ENCODE peak calls at places on chromosome 21, in eight cellular contexts. One of them, this sample, is unnamed.

GRCh38 chr21:25647632-25648031 is 8.6 kb downstream of the JAM2 start:
- DNase-seq in NB4: peak; percentile 27
- DNase-seq in left lung: no peak
- DNase-seq in kidney: no peak
- DNase-seq in upper lobe of left lung: no peak
- DNase-seq in left ventricle myocardium inferior: no peak
- DNase-seq in GM06990: no peak
- DNase-seq in HL-60: peak; percentile 15
- DNase-seq in this sample: no peak

GRCh38 chr21:35352787-35353186 is 303.7 kb upstream of the RUNX1 start:
- DNase-seq in GM06990: no peak
- DNase-seq in HL-60: no peak
- DNase-seq in NB4: no peak
- DNase-seq in left lung: no peak
- DNase-seq in left ventricle myocardium inferior: no peak
- DNase-seq in kidney: no peak
- DNase-seq in upper lobe of left lung: no peak
- DNase-seq in this sample: no peak

GRCh38 chr21:35149698-35150097 is 100.6 kb upstream of the RUNX1 start:
- DNase-seq in left lung: no peak
- DNase-seq in left ventricle myocardium inferior: no peak
- DNase-seq in GM06990: no peak
- DNase-seq in upper lobe of left lung: no peak
- DNase-seq in HL-60: no peak
- DNase-seq in kidney: no peak
- DNase-seq in NB4: no peak
- DNase-seq in this sample: no peak

GRCh38 chr21:28798798-28799197 is 193.9 kb downstream of the LTN1 start:
- DNase-seq in GM06990: no peak
- DNase-seq in left lung: no peak
- DNase-seq in HL-60: no peak
- DNase-seq in kidney: no peak
- DNase-seq in NB4: no peak
- DNase-seq in upper lobe of left lung: no peak
- DNase-seq in left ventricle myocardium inferior: no peak
- DNase-seq in this sample: no peak

GRCh38 chr21:46621457-46622182 is 13.9 kb upstream of the PRMT2 start:
- DNase-seq in GM06990: no peak
- DNase-seq in upper lobe of left lung: no peak
- DNase-seq in kidney: no peak
- DNase-seq in left lung: no peak
- DNase-seq in left ventricle myocardium inferior: no peak
- DNase-seq in NB4: no peak
- DNase-seq in HL-60: peak; percentile 29
- DNase-seq in this sample: no peak

GRCh38 chr21:39313042-39313456 is 383 bp downstream of the BRWD1 start:
- DNase-seq in left lung: peak; percentile 87
- DNase-seq in GM06990: no peak
- DNase-seq in NB4: no peak
- DNase-seq in HL-60: peak; percentile 55
- DNase-seq in kidney: peak; percentile 90
- DNase-seq in upper lobe of left lung: peak; percentile 91
- DNase-seq in left ventricle myocardium inferior: no peak
- DNase-seq in this sample: peak; percentile 31

GRCh38 chr21:30257773-30258172 is 25.0 kb downstream of the KRTAP24-1 start:
- DNase-seq in HL-60: no peak
- DNase-seq in kidney: no peak
- DNase-seq in NB4: peak; percentile 41
- DNase-seq in left lung: no peak
- DNase-seq in left ventricle myocardium inferior: no peak
- DNase-seq in GM06990: no peak
- DNase-seq in upper lobe of left lung: no peak
- DNase-seq in this sample: peak; percentile 16

GRCh38 chr21:46372014-46372485 is 48.1 kb downstream of the PCNT start:
- DNase-seq in kidney: no peak
- DNase-seq in NB4: no peak
- DNase-seq in GM06990: no peak
- DNase-seq in HL-60: no peak
- DNase-seq in upper lobe of left lung: no peak
- DNase-seq in left lung: peak; percentile 35
- DNase-seq in left ventricle myocardium inferior: no peak
- DNase-seq in this sample: no peak

GRCh38 chr21:34705032-34705431 is 36.2 kb downstream of the CLIC6 start:
- DNase-seq in left ventricle myocardium inferior: no peak
- DNase-seq in left lung: no peak
- DNase-seq in NB4: no peak
- DNase-seq in kidney: peak; percentile 71
- DNase-seq in upper lobe of left lung: no peak
- DNase-seq in HL-60: no peak
- DNase-seq in GM06990: no peak
- DNase-seq in this sample: no peak

GRCh38 chr21:39373634-39374033 is 24.7 kb upstream of the HMGN1 start:
- DNase-seq in left ventricle myocardium inferior: no peak
- DNase-seq in left lung: no peak
- DNase-seq in GM06990: no peak
- DNase-seq in upper lobe of left lung: no peak
- DNase-seq in NB4: peak; percentile 72
- DNase-seq in kidney: no peak
- DNase-seq in HL-60: peak; percentile 79
- DNase-seq in this sample: peak; percentile 53

GRCh38 chr21:17797967-17798366 is 21.2 kb downstream of the C21orf91 start:
- DNase-seq in GM06990: no peak
- DNase-seq in left ventricle myocardium inferior: no peak
- DNase-seq in HL-60: no peak
- DNase-seq in NB4: no peak
- DNase-seq in left lung: no peak
- DNase-seq in kidney: no peak
- DNase-seq in upper lobe of left lung: no peak
- DNase-seq in this sample: no peak

GRCh38 chr21:35222021-35222420 is 172.9 kb upstream of the RUNX1 start:
- DNase-seq in kidney: no peak
- DNase-seq in left ventricle myocardium inferior: no peak
- DNase-seq in GM06990: no peak
- DNase-seq in NB4: peak; percentile 42
- DNase-seq in HL-60: no peak
- DNase-seq in left lung: no peak
- DNase-seq in upper lobe of left lung: no peak
- DNase-seq in this sample: no peak

GRCh38 chr21:42701706-42702456 is 48.5 kb downstream of the PDE9A start:
- DNase-seq in left lung: no peak
- DNase-seq in HL-60: no peak
- DNase-seq in left ventricle myocardium inferior: no peak
- DNase-seq in NB4: no peak
- DNase-seq in upper lobe of left lung: no peak
- DNase-seq in GM06990: no peak
- DNase-seq in kidney: no peak
- DNase-seq in this sample: no peak

DNA sequence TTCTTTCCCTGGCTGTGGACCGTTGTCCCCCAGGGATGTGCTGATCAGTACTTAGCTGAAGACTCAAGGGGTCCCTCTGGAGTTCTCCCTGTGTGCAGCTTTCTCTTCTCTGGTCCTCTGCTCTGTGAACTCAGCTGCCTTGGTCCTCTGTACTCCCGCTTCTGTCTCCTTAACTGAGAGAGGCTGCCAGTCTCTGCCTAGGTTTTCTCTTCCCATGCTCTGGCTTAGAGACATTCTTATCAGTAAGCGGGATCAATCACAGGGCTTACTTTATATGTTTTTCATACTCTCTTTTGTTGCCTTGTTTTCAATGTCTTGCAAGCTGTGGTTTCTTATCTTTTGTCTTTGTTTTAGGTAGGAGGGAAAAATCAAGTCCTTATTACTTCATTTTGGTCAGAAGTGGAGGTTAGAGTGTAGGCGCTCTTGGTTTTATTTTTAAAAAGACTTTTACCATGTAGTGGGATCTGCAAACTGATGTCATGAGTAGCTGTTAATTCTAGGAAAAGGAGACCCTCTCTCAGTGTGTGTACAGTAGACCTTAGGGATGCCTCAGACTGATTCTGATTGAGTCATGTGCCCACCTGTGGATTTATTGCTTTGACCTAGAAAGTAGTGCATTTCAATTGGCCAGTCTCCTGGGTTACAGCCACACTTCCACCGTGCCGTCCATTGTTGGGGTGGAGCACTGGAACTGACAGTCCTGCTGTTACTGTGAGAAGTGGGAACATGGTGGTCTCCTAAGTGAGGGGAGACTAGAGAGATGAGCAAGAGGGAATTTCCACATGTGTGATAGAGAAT is 46.6 kb downstream of the TTC3 start:
- DNase-seq in upper lobe of left lung: no peak
- DNase-seq in left lung: no peak
- DNase-seq in left ventricle myocardium inferior: no peak
- DNase-seq in NB4: peak; percentile 1
- DNase-seq in kidney: no peak
- DNase-seq in HL-60: no peak
- DNase-seq in GM06990: no peak
- DNase-seq in this sample: no peak
- TF ChIP-seq CTCF in upper lobe of left lung: no peak
- TF ChIP-seq CTCF in left lung: no peak
- TF ChIP-seq CTCF in left ventricle myocardium inferior: no peak
- TF ChIP-seq CTCF in NB4: no peak
- TF ChIP-seq CTCF in kidney: no peak
- TF ChIP-seq CTCF in HL-60: no peak
- TF ChIP-seq CTCF in GM06990: no peak
- TF ChIP-seq CTCF in this sample: no peak

GRCh38 chr21:33360871-33361602 is 36.3 kb downstream of the IFNAR1 start:
- DNase-seq in upper lobe of left lung: no peak
- DNase-seq in HL-60: peak; percentile 84
- DNase-seq in kidney: peak; percentile 87
- DNase-seq in left ventricle myocardium inferior: peak; percentile 72
- DNase-seq in NB4: peak; percentile 80
- DNase-seq in left lung: peak; percentile 86
- DNase-seq in GM06990: peak; percentile 71
- DNase-seq in this sample: peak; percentile 91
- H3K4me3 ChIP-seq in upper lobe of left lung: peak overlapping the region; percentile 33
- H3K4me3 ChIP-seq in HL-60: peak overlapping the region; percentile 11
- H3K4me3 ChIP-seq in kidney: peak overlapping the region; percentile 35
- H3K4me3 ChIP-seq in left ventricle myocardium inferior: peak overlapping the region; percentile 58
- H3K4me3 ChIP-seq in NB4: peak overlapping the region; percentile 45
- H3K4me3 ChIP-seq in left lung: peak overlapping the region; percentile 12
- H3K4me3 ChIP-seq in GM06990: peak overlapping the region; percentile 46
- H3K4me3 ChIP-seq in this sample: peak overlapping the region; percentile 56

DNA sequence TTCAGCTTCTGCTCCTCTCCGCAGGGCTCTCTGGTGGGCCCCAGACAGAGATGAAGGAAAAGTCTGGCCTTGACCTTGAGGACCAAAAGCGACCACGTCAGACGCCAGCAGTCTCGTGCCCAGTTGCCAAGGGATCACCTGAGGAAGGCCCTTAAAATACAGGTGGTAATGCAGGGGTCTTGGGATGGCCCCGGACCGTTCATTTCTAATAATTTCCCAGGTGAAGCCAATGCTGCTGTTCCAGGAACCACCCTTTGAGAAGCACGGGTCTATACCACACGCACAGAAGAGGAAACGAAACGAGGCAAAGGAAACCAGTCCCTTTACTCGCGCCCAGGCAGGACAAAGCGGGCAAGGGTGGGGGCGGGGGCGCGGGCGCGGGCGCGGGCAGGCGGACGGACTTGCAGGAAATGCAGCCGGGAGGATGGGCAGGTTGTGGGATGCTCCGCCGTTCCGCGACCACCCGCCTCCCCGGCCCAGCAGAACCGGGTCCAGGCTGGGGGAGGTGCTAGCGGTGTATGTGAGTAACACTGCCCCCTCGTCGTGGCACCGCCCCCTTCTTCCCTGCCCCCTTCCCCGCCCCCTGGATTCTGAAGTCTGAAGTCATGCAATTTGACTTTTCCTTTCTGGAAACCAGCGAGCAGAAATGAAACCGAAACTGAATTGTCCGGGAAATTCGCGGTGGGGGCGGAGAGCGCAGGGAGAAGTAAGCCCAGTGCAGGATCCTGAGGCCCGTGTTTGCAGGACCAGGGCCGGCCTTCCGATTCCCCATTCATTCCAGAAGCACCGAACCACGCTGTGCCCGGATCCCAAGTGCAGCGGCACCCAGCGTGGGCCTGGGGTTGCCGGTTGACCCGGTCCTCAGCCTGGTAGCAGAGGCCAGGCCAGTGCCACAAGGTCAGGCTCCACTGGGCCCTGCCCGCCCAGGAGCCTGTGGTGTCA is 5.8 kb upstream of the MX1 start:
- DNase-seq in kidney: peak; percentile 94
- DNase-seq in GM06990: peak; percentile 80
- DNase-seq in left lung: peak; percentile 86
- DNase-seq in HL-60: peak; percentile 59
- DNase-seq in NB4: peak; percentile 76
- DNase-seq in left ventricle myocardium inferior: peak; percentile 86
- DNase-seq in upper lobe of left lung: peak; percentile 95
- DNase-seq in this sample: peak; percentile 82
- TF ChIP-seq CTCF in kidney: no peak
- TF ChIP-seq CTCF in GM06990: no peak
- TF ChIP-seq CTCF in left lung: no peak
- TF ChIP-seq CTCF in HL-60: no peak
- TF ChIP-seq CTCF in NB4: no peak
- TF ChIP-seq CTCF in left ventricle myocardium inferior: no peak
- TF ChIP-seq CTCF in upper lobe of left lung: no peak
- TF ChIP-seq CTCF in this sample: no peak

GRCh38 chr21:26798856-26799751 is 46.1 kb downstream of the ADAMTS1 start:
- DNase-seq in HL-60: no peak
- DNase-seq in NB4: no peak
- DNase-seq in left ventricle myocardium inferior: no peak
- DNase-seq in GM06990: no peak
- DNase-seq in kidney: no peak
- DNase-seq in left lung: no peak
- DNase-seq in upper lobe of left lung: no peak
- DNase-seq in this sample: no peak

GRCh38 chr21:26794597-26795397 is 50.4 kb downstream of the ADAMTS1 start:
- DNase-seq in GM06990: no peak
- DNase-seq in HL-60: no peak
- DNase-seq in NB4: no peak
- DNase-seq in left lung: no peak
- DNase-seq in kidney: no peak
- DNase-seq in left ventricle myocardium inferior: no peak
- DNase-seq in upper lobe of left lung: no peak
- DNase-seq in this sample: no peak

GRCh38 chr21:26797878-26798456 is 47.2 kb downstream of the ADAMTS1 start:
- DNase-seq in kidney: no peak
- DNase-seq in HL-60: no peak
- DNase-seq in left lung: no peak
- DNase-seq in NB4: no peak
- DNase-seq in upper lobe of left lung: no peak
- DNase-seq in left ventricle myocardium inferior: no peak
- DNase-seq in GM06990: no peak
- DNase-seq in this sample: no peak

GRCh38 chr21:26795398-26795790 is 49.8 kb downstream of the ADAMTS1 start:
- DNase-seq in GM06990: no peak
- DNase-seq in kidney: no peak
- DNase-seq in upper lobe of left lung: no peak
- DNase-seq in left lung: no peak
- DNase-seq in NB4: no peak
- DNase-seq in HL-60: no peak
- DNase-seq in left ventricle myocardium inferior: no peak
- DNase-seq in this sample: no peak

DNA sequence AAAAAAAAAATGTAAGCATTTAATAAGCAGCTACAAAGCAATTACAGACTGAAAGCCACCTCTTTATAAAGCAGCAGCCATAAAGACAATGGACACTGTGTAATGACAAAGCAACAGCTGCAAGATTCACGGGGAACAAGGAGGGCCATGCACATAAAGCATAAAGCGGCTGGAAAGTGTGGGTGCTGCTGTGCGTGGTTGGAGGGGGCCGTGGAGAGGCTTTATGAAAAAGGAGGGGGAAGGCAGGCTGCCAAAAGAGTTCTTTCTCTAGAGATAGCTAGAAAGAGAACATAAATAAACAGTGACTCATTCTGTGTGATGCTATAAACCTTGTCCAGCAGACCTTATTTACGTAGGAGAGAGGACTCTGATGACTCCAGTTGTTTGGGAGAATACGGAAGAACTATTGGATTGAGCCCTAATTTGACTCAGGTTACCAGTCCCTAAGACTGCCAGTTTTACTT is 49.3 kb downstream of the ADAMTS1 start:
- DNase-seq in NB4: no peak
- DNase-seq in left lung: no peak
- DNase-seq in upper lobe of left lung: no peak
- DNase-seq in left ventricle myocardium inferior: peak; percentile 37
- DNase-seq in kidney: no peak
- DNase-seq in GM06990: no peak
- DNase-seq in HL-60: no peak
- DNase-seq in this sample: no peak
- H3K4me3 ChIP-seq in NB4: no peak overlapping the region
- H3K4me3 ChIP-seq in left lung: no peak overlapping the region
- H3K4me3 ChIP-seq in upper lobe of left lung: no peak overlapping the region
- H3K4me3 ChIP-seq in left ventricle myocardium inferior: peak overlapping the region; percentile 6
- H3K4me3 ChIP-seq in kidney: no peak overlapping the region
- H3K4me3 ChIP-seq in GM06990: no peak overlapping the region
- H3K4me3 ChIP-seq in HL-60: no peak overlapping the region
- H3K4me3 ChIP-seq in this sample: no peak overlapping the region